ENCODE peak calls at places on chromosome 13, in five cellular contexts. U, V, A, W and F are unnamed samples.

GRCh38 chr13:50123002-50123401 is 107.8 kb downstream of the KCNRG start:
- DNase-seq in U (no peak), V (no peak), A (no peak), W (no peak), F (no peak)

GRCh38 chr13:23140492-23140891 is 40.3 kb upstream of the SGCG start:
- DNase-seq in W (no peak), V (no peak), U (no peak), A (no peak), F (no peak)

GRCh38 chr13:99886706-99887105 is 84.9 kb downstream of the ZIC5 start:
- DNase-seq in W (no peak), A (no peak), U (no peak), V (no peak), F (no peak)

GRCh38 chr13:109743706-109744453 is 42.5 kb downstream of the IRS2 start:
- DNase-seq in A (no peak), V (no peak), W (no peak), U (no peak), F (no peak)

GRCh38 chr13:100291626-100292025 is 202.7 kb downstream of the PCCA start:
- DNase-seq in W (no peak), A (no peak), V (no peak), U (no peak), F (no peak)

GRCh38 chr13:44934724-44935123 is 54.5 kb downstream of the NUFIP1 start:
- DNase-seq in U (no peak), A (no peak), W (no peak), V (no peak), F (no peak)

GRCh38 chr13:25963681-25964080 is 88.1 kb downstream of the SHISA2 start:
- DNase-seq in A (no peak), V (no peak), U (no peak), W (no peak), F (no peak)

GRCh38 chr13:26529441-26529840 is 28.0 kb upstream of the WASF3 start:
- DNase-seq in V (no peak), W (peak; percentile 46), A (peak; percentile 52), U (peak; percentile 11), F (peak; percentile 67)

GRCh38 chr13:100235311-100235901 is 146.5 kb downstream of the PCCA start:
- DNase-seq in V (no peak), U (no peak), W (peak; percentile 55), A (no peak), F (no peak)

GRCh38 chr13:33316890-33317289 is 31.3 kb upstream of the STARD13 start:
- DNase-seq in V (no peak), W (no peak), A (no peak), U (no peak), F (no peak)

GRCh38 chr13:112616586-112617381 is 28.8 kb upstream of the TUBGCP3 start:
- DNase-seq in V (no peak), W (no peak), U (no peak), A (no peak), F (peak; percentile 15)

GRCh38 chr13:49545661-49546060 is 39.7 kb downstream of the RCBTB1 start:
- DNase-seq in W (no peak), V (no peak), U (no peak), A (no peak), F (no peak)